ENCODE peak calls at places on chromosomes 5 and 9, in eight cellular contexts. S is heart left ventricle, P is brain microvascular endothelial cell, G is NT2/D1, I is lower leg skin, L is adrenal gland, X is fibroblast of villous mesenchyme, D is fibroblast of lung. T is an unnamed sample.

GRCh38 chr5:124332273-124332672 is 414.2 kb downstream of the ZNF608 start:
- DNase-seq in S (no peak), P (no peak), G (no peak), I (no peak), L (no peak), X (no peak), D (no peak), T (no peak)

GRCh38 chr9:134341929-134342745 is 15.9 kb downstream of the RXRA start:
- DNase-seq in S (no peak), P (no peak), G (no peak), I (no peak), L (no peak), X (no peak), D (no peak), T (no peak)

GRCh38 chr5:7094626-7095025 is 301.3 kb upstream of the ADCY2 start:
- DNase-seq in S (no peak), P (no peak), G (peak), I (no peak), L (no peak), X (no peak), D (no peak), T (no peak)

GRCh38 chr9:93675336-93676150 is 99.2 kb downstream of the PHF2 start:
- DNase-seq in S (peak), P (no peak), G (no peak), I (peak), L (peak), X (no peak), D (no peak), T (no peak)

GRCh38 chr9:120982851-120983250 is 56.3 kb upstream of the TRAF1 start:
- DNase-seq in S (no peak), P (no peak), G (no peak), I (no peak), L (no peak), X (peak), D (peak), T (no peak)

GRCh38 chr9:134492721-134493470 is 148.7 kb upstream of the COL5A1 start:
- DNase-seq in S (no peak), P (no peak), G (no peak), I (peak), L (no peak), X (peak), D (no peak), T (no peak)

GRCh38 chr9:121222524-121223171 is 21.0 kb upstream of the RAB14 start:
- DNase-seq in S (no peak), P (peak), G (no peak), I (no peak), L (no peak), X (peak), D (peak), T (no peak)

GRCh38 chr5:150431574-150431973 is 18.0 kb downstream of the RPS14 start:
- DNase-seq in S (no peak), P (no peak), G (no peak), I (no peak), L (no peak), X (no peak), D (no peak), T (no peak)

GRCh38 chr5:167049043-167049663 is 1242.3 kb upstream of the WWC1 start:
- DNase-seq in S (no peak), P (peak), G (no peak), I (no peak), L (peak), X (peak), D (peak), T (no peak)

GRCh38 chr5:140821375-140822280 is at the start of gene PCDHA5:
- DNase-seq in S (no peak), P (peak), G (no peak), I (no peak), L (no peak), X (no peak), D (no peak), T (no peak)

GRCh38 chr5:10233505-10233904 is 16.2 kb downstream of the ATPSCKMT start:
- DNase-seq in S (no peak), P (peak), G (peak), I (no peak), L (peak), X (peak), D (peak), T (peak)

GRCh38 chr5:14902826-14903560 is 31.4 kb upstream of the ANKH start:
- DNase-seq in S (no peak), P (no peak), G (no peak), I (no peak), L (no peak), X (no peak), D (no peak), T (no peak)

GRCh38 chr5:138760448-138761110 is 7.4 kb downstream of the CTNNA1 start:
- DNase-seq in S (no peak), P (no peak), G (no peak), I (peak), L (peak), X (no peak), D (no peak), T (no peak)

GRCh38 chr9:127015926-127016512 is 101.4 kb downstream of the RALGPS1 start:
- DNase-seq in S (no peak), P (no peak), G (no peak), I (no peak), L (no peak), X (no peak), D (no peak), T (no peak)

GRCh38 chr5:9604416-9604815 is 25.7 kb downstream of the TAS2R1 start:
- DNase-seq in S (no peak), P (no peak), G (no peak), I (no peak), L (no peak), X (no peak), D (no peak), T (no peak)

GRCh38 chr9:71692337-71692736 is 76.0 kb downstream of the CEMIP2 start:
- DNase-seq in S (no peak), P (no peak), G (no peak), I (no peak), L (no peak), X (peak), D (peak), T (peak)

GRCh38 chr5:52789378-52789777 is 1.7 kb downstream of the ITGA1 start:
- DNase-seq in S (no peak), P (no peak), G (no peak), I (no peak), L (no peak), X (no peak), D (no peak), T (no peak)

GRCh38 chr5:179679014-179679674 is 1.7 kb downstream of the CBY3 start:
- DNase-seq in S (peak), P (peak), G (peak), I (peak), L (peak), X (peak), D (peak), T (no peak)

GRCh38 chr5:10332301-10332700 is 21.2 kb upstream of the MARCHF6 start:
- DNase-seq in S (no peak), P (no peak), G (no peak), I (peak), L (no peak), X (no peak), D (no peak), T (no peak)

GRCh38 chr9:81423589-81424326 is 265.6 kb downstream of the TLE1 start:
- DNase-seq in S (no peak), P (peak), G (no peak), I (no peak), L (no peak), X (no peak), D (peak), T (no peak)

GRCh38 chr9:15333376-15333881 is 26.4 kb upstream of the TTC39B start:
- DNase-seq in S (no peak), P (no peak), G (no peak), I (no peak), L (no peak), X (no peak), D (no peak), T (no peak)

GRCh38 chr9:130329061-130329460 is 63.5 kb downstream of the HMCN2 start:
- DNase-seq in S (no peak), P (no peak), G (no peak), I (no peak), L (no peak), X (no peak), D (no peak), T (no peak)
- H3K4me3 ChIP-seq in S (no peak), P (no peak), G (no peak), I (no peak), L (no peak), X (no peak), D (no peak), T (no peak)

DNA sequence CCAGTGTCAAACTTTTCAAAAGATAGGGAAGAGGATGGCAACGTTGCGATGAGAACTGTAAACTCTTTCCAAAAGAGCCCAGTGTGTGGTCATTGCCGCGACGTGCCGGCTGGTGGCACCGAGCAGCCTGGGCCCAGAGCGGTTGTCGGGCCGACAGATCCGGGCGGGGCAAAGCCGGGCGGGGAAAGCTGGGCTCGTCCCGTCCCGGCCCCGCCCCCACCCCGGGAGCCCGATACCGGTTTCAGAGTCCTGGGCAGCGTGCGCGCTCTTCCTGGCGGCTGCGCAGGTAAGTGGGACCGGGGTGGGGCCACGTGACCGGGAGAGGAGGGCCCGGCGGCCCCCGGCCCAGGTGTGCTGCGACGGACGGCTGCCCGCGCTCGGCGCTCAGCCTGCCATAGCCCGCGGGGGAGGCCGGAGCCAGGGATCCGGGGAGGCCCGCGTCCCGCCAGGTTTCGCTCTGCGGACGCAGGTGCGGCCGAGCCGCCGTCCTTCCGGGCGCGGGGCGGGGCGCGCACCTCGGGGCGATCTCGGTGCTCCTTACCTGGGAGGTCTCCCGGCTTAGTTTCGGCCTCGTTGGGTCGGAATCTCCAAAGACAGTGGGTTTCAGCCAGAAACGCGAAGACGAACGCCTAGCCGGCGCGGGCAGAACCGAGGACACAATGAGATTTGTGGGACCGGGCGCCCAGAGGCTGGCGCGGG is at the start of gene MARVELD2:
- DNase-seq in S (peak), P (peak), G (peak), I (peak), L (peak), X (peak), D (peak), T (no peak)
- H3K4me3 ChIP-seq in S (peak), P (peak), G (peak), I (peak), L (peak), X (peak), D (peak), T (peak)

DNA sequence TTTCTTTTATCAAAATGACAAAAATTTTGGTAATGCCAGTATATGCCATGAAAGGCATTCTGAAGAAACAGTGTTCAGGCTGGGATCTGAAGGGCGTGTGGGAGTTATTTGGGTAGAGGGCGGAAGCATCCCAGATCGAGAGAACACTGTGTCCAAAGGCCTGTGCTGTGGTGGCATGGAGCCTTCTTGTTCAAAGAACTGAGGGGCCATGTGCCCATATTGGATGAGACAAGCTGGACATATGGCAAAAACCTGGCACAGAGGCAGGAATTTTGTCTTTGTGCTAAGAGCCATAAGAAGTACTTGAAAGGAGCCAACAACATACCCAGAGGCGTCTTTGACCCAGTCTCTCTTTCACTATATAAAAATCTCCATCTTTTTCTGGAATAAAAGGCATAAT is 128.0 kb downstream of the SYK start:
- DNase-seq in S (no peak), P (no peak), G (no peak), I (peak), L (no peak), X (no peak), D (no peak), T (no peak)
- H3K4me3 ChIP-seq in S (no peak), P (no peak), G (no peak), I (no peak), L (no peak), X (no peak), D (no peak), T (no peak)

DNA sequence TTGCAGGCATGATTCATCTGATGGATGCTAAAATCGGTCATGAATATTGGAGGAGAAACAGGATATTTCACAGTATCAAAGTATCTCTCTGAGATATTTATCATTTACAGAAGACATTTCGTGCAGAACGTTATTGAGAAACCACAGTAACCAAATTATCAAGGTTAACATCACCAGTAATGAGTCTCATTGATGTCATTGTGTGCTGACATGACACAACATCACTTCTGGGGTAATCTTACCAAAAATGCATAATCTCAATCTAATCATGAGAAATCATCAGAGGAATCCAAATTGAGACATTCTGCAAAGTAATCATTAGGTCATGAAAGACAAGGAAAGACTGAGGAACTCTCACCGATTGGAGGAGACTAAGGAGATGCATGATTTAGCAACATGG is 42.7 kb downstream of the C5orf22 start:
- DNase-seq in S (no peak), P (no peak), G (no peak), I (no peak), L (no peak), X (no peak), D (no peak), T (no peak)
- H3K4me3 ChIP-seq in S (no peak), P (no peak), G (no peak), I (no peak), L (no peak), X (no peak), D (no peak), T (no peak)

GRCh38 chr9:16593746-16594145 is 276.7 kb downstream of the BNC2 start:
- DNase-seq in S (no peak), P (no peak), G (no peak), I (no peak), L (no peak), X (no peak), D (no peak), T (no peak)
- H3K4me3 ChIP-seq in S (no peak), P (no peak), G (no peak), I (no peak), L (no peak), X (no peak), D (no peak), T (no peak)

GRCh38 chr5:17436766-17437221 is 61.2 kb upstream of the TAF11L2 start:
- DNase-seq in S (no peak), P (no peak), G (no peak), I (no peak), L (no peak), X (peak), D (peak), T (no peak)
- H3K4me3 ChIP-seq in S (no peak), P (no peak), G (no peak), I (no peak), L (no peak), X (peak), D (peak), T (peak)

T was measured in skeletal muscle cell.